ENCODE peak calls at places on chromosome 21, in five cellular contexts. One of them, this sample, is unnamed.

GRCh38 chr21:28207776-28208175 is 784.9 kb downstream of the LTN1 start:
- DNase-seq in GM23338: no peak
- DNase-seq in K562: no peak
- DNase-seq in fibroblast of lung: peak; percentile 54
- DNase-seq in GM23248: peak; percentile 88
- DNase-seq in this sample: no peak

GRCh38 chr21:41520560-41521442 is 12.8 kb upstream of the TMPRSS2 start:
- DNase-seq in GM23248: no peak
- DNase-seq in fibroblast of lung: no peak
- DNase-seq in K562: no peak
- DNase-seq in GM23338: no peak
- DNase-seq in this sample: no peak

GRCh38 chr21:44965251-44966022 is 25.6 kb downstream of the SLX9 start:
- DNase-seq in fibroblast of lung: peak; percentile 85
- DNase-seq in GM23248: peak; percentile 22
- DNase-seq in K562: no peak
- DNase-seq in GM23338: no peak
- DNase-seq in this sample: no peak

GRCh38 chr21:31180256-31181088 is 142.2 kb upstream of the KRTAP19-8 start:
- DNase-seq in GM23248: peak; percentile 68
- DNase-seq in GM23338: peak; percentile 69
- DNase-seq in fibroblast of lung: peak; percentile 25
- DNase-seq in K562: peak; percentile 35
- DNase-seq in this sample: peak; percentile 27

GRCh38 chr21:37983336-37984095 is 67.3 kb upstream of the KCNJ6 start:
- DNase-seq in GM23338: no peak
- DNase-seq in GM23248: no peak
- DNase-seq in fibroblast of lung: peak; percentile 15
- DNase-seq in K562: no peak
- DNase-seq in this sample: no peak

GRCh38 chr21:37367758-37368535 is 1.4 kb downstream of the DYRK1A start:
- DNase-seq in GM23248: peak; percentile 83
- DNase-seq in GM23338: peak; percentile 43
- DNase-seq in K562: peak; percentile 29
- DNase-seq in fibroblast of lung: peak; percentile 55
- DNase-seq in this sample: peak; percentile 60

GRCh38 chr21:41367598-41368360 is 6.0 kb downstream of the MX2 start:
- DNase-seq in GM23338: no peak
- DNase-seq in fibroblast of lung: no peak
- DNase-seq in GM23248: no peak
- DNase-seq in K562: no peak
- DNase-seq in this sample: no peak

GRCh38 chr21:44695641-44696040 is 1.3 kb upstream of the KRTAP10-12 start:
- DNase-seq in GM23338: no peak
- DNase-seq in GM23248: no peak
- DNase-seq in fibroblast of lung: no peak
- DNase-seq in K562: no peak
- DNase-seq in this sample: no peak

GRCh38 chr21:16366207-16366606 is 636.4 kb downstream of the USP25 start:
- DNase-seq in GM23338: no peak
- DNase-seq in K562: no peak
- DNase-seq in GM23248: no peak
- DNase-seq in fibroblast of lung: no peak
- DNase-seq in this sample: no peak

GRCh38 chr21:44432841-44433790 is 22.2 kb upstream of the LRRC3 start:
- DNase-seq in GM23338: no peak
- DNase-seq in GM23248: no peak
- DNase-seq in K562: no peak
- DNase-seq in fibroblast of lung: no peak
- DNase-seq in this sample: no peak

GRCh38 chr21:24428539-24429186 is 1178.6 kb downstream of the MRPL39 start:
- DNase-seq in K562: no peak
- DNase-seq in fibroblast of lung: no peak
- DNase-seq in GM23338: no peak
- DNase-seq in GM23248: no peak
- DNase-seq in this sample: no peak

GRCh38 chr21:17458279-17458678 is 54.6 kb upstream of the CXADR start:
- DNase-seq in GM23248: no peak
- DNase-seq in fibroblast of lung: no peak
- DNase-seq in GM23338: no peak
- DNase-seq in K562: no peak
- DNase-seq in this sample: no peak

GRCh38 chr21:17455028-17455353 is 57.9 kb upstream of the CXADR start:
- DNase-seq in GM23248: no peak
- DNase-seq in GM23338: peak; percentile 37
- DNase-seq in fibroblast of lung: no peak
- DNase-seq in K562: no peak
- DNase-seq in this sample: no peak

GRCh38 chr21:17451364-17451869 is 61.4 kb upstream of the CXADR start:
- DNase-seq in GM23248: peak; percentile 86
- DNase-seq in GM23338: no peak
- DNase-seq in fibroblast of lung: peak; percentile 82
- DNase-seq in K562: no peak
- DNase-seq in this sample: no peak

GRCh38 chr21:17455451-17455850 is 57.4 kb upstream of the CXADR start:
- DNase-seq in GM23338: no peak
- DNase-seq in GM23248: no peak
- DNase-seq in K562: no peak
- DNase-seq in fibroblast of lung: no peak
- DNase-seq in this sample: no peak

GRCh38 chr21:17454315-17455027 is 58.4 kb upstream of the CXADR start:
- DNase-seq in GM23338: peak; percentile 89
- DNase-seq in GM23248: peak; percentile 82
- DNase-seq in K562: peak; percentile 52
- DNase-seq in fibroblast of lung: peak; percentile 90
- DNase-seq in this sample: no peak
- H3K4me2 ChIP-seq in GM23338: peak overlapping the region; percentile 69
- H3K4me2 ChIP-seq in GM23248: no peak overlapping the region
- H3K4me2 ChIP-seq in K562: peak overlapping the region; percentile 39
- H3K4me2 ChIP-seq in fibroblast of lung: no peak overlapping the region
- H3K4me2 ChIP-seq in this sample: no peak overlapping the region

GRCh38 chr21:14382486-14382834 is 486 bp downstream of the HSPA13 start:
- DNase-seq in fibroblast of lung: peak; percentile 26
- DNase-seq in GM23248: peak; percentile 55
- DNase-seq in K562: no peak
- DNase-seq in GM23338: peak; percentile 78
- DNase-seq in this sample: peak; percentile 59

GRCh38 chr21:14376854-14377253 is 6.1 kb downstream of the HSPA13 start:
- DNase-seq in GM23248: no peak
- DNase-seq in fibroblast of lung: no peak
- DNase-seq in K562: no peak
- DNase-seq in GM23338: peak; percentile 41
- DNase-seq in this sample: no peak
- H3K36me3 ChIP-seq in GM23248: peaks cover 62% of the 10 kb centered on the region
- H3K36me3 ChIP-seq in fibroblast of lung: peaks cover 11% of the 10 kb centered on the region
- H3K36me3 ChIP-seq in K562: peaks cover 62% of the 10 kb centered on the region
- H3K36me3 ChIP-seq in GM23338: peaks cover 49% of the 10 kb centered on the region
- H3K36me3 ChIP-seq in this sample: peaks cover 79% of the 10 kb centered on the region

GRCh38 chr21:43352568-43353281 is 74.2 kb downstream of the SIK1 start:
- DNase-seq in GM23338: no peak
- DNase-seq in K562: peak; percentile 91
- DNase-seq in GM23248: no peak
- DNase-seq in fibroblast of lung: peak; percentile 24
- DNase-seq in this sample: peak; percentile 15
- TF ChIP-seq EZH2 in GM23338: no peak
- TF ChIP-seq EZH2 in K562: no peak
- TF ChIP-seq EZH2 in GM23248: no peak
- TF ChIP-seq EZH2 in fibroblast of lung: no peak
- TF ChIP-seq EZH2 in this sample: no peak

DNA sequence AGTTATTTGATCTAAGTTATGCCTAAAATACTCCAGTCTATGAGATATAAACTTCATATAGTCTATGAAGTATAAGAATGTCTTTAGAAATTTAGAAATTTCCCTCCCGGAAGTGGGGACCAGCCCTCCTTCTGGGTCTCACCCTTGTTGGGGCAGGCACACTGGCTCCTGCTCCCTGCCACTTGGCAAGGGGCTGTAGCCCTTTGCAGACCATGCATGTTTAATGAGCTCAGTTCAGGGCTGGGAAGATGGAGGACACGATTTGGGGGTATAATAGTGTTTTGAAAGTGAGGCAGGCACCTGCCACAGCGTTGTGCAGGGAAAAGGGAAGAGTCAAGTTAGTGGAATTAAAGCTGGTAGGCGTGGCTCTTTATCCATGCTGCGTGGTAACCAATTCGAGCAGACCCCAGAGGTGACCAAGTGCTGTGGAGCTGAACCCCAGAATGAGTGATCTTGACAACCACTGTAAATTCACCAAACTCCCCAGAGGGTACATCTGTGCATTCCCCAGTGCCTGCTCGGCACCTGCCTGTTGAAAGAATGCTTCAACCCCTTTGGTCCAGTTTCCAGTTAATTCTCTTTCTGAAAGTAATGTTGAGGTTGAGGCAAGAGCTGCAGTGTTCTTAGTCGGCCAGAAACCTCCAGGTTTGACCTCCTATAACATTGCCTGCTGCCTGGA is 79.6 kb downstream of the DOP1B start:
- DNase-seq in GM23338: no peak
- DNase-seq in GM23248: no peak
- DNase-seq in K562: no peak
- DNase-seq in fibroblast of lung: no peak
- DNase-seq in this sample: no peak
- H3K4me2 ChIP-seq in GM23338: no peak overlapping the region
- H3K4me2 ChIP-seq in GM23248: no peak overlapping the region
- H3K4me2 ChIP-seq in K562: no peak overlapping the region
- H3K4me2 ChIP-seq in fibroblast of lung: no peak overlapping the region
- H3K4me2 ChIP-seq in this sample: no peak overlapping the region

DNA sequence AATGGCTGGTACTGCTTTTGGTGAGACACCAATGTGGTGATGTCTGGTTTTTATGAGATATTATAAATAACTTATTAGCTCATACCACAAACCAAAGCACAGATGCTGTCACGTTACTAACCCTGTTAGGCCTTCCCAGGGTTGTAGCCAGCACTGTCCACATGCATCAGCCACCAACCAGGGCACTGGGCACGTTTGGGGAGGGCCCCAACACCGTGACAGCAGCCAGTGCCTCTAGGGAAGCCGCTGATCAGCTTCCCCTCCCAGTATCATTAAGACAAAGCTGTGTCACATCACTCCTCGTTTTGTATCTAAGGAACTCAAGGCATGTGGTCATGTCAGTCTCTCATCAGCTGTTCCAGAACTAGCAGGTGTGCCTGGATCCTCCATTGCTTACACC is 13.9 kb downstream of the URB1 start:
- DNase-seq in GM23248: peak; percentile 37
- DNase-seq in GM23338: no peak
- DNase-seq in K562: no peak
- DNase-seq in fibroblast of lung: no peak
- DNase-seq in this sample: no peak
- H3K36me3 ChIP-seq in GM23248: peaks cover 44% of the 10 kb centered on the region
- H3K36me3 ChIP-seq in GM23338: peaks cover 38% of the 10 kb centered on the region
- H3K36me3 ChIP-seq in K562: peaks cover 100% of the 10 kb centered on the region
- H3K36me3 ChIP-seq in fibroblast of lung: peaks cover 14% of the 10 kb centered on the region
- H3K36me3 ChIP-seq in this sample: peaks cover 81% of the 10 kb centered on the region

GRCh38 chr21:46096997-46097825 is 701 bp upstream of the COL6A2 start:
- DNase-seq in GM23248: peak; percentile 60
- DNase-seq in GM23338: peak; percentile 48
- DNase-seq in K562: peak; percentile 12
- DNase-seq in fibroblast of lung: no peak
- DNase-seq in this sample: no peak
- TF ChIP-seq EZH2 in GM23248: no peak
- TF ChIP-seq EZH2 in GM23338: no peak
- TF ChIP-seq EZH2 in K562: no peak
- TF ChIP-seq EZH2 in fibroblast of lung: no peak
- TF ChIP-seq EZH2 in this sample: no peak

GRCh38 chr21:39332175-39332574 is 16.7 kb downstream of the HMGN1 start:
- DNase-seq in K562: no peak
- DNase-seq in GM23248: no peak
- DNase-seq in GM23338: peak; percentile 52
- DNase-seq in fibroblast of lung: no peak
- DNase-seq in this sample: no peak
- H3K4me2 ChIP-seq in K562: peak overlapping the region; percentile 40
- H3K4me2 ChIP-seq in GM23248: no peak overlapping the region
- H3K4me2 ChIP-seq in GM23338: no peak overlapping the region
- H3K4me2 ChIP-seq in fibroblast of lung: no peak overlapping the region
- H3K4me2 ChIP-seq in this sample: no peak overlapping the region

DNA sequence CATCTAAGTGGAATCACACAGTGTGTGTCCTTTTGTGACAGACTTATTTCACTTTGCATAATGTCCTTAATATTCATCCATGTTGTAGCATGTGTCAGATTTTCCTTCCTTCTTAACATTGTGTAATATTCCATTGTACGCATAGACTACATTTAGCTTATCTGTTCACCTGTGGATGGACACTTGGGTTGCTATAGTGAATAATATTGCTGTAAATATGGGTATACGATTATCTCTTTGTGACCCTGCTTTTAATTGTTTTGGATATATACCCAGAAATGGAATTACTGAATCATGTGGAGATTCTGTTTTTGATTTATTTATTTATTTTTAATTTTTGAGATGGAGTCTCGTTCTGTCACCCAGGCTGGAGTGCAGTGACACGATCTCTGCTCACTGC is 63.0 kb upstream of the ATP5PO start:
- DNase-seq in K562: no peak
- DNase-seq in GM23338: no peak
- DNase-seq in GM23248: no peak
- DNase-seq in fibroblast of lung: no peak
- DNase-seq in this sample: no peak
- H3K36me3 ChIP-seq in K562: no peaks in the 10 kb centered on the region
- H3K36me3 ChIP-seq in GM23338: no peaks in the 10 kb centered on the region
- H3K36me3 ChIP-seq in GM23248: no peaks in the 10 kb centered on the region
- H3K36me3 ChIP-seq in fibroblast of lung: no peaks in the 10 kb centered on the region
- H3K36me3 ChIP-seq in this sample: no peaks in the 10 kb centered on the region

This sample was measured in DND-41.